ENCODE peak calls at places on chromosome 16, in four cellular contexts. O is transverse colon, M is heart left ventricle, R is sigmoid colon. G is an unnamed sample.

GRCh38 chr16:14283786-14284185 is 212.7 kb downstream of the MRTFB start:
- DNase-seq in O (no peak), M (no peak), R (no peak), G (no peak)

GRCh38 chr16:4360538-4361021 is 9.5 kb upstream of the PAM16 start:
- DNase-seq in O (no peak), M (no peak), R (no peak), G (no peak)

GRCh38 chr16:3004781-3005284 is 7.9 kb upstream of the CLDN9 start:
- DNase-seq in O (peak), M (no peak), R (no peak), G (peak)

GRCh38 chr16:81797443-81797842 is 18.4 kb downstream of the PLCG2 start:
- DNase-seq in O (peak), M (no peak), R (no peak), G (no peak)

GRCh38 chr16:24845726-24846547 is at the start of gene SLC5A11:
- DNase-seq in O (peak), M (no peak), R (no peak), G (no peak)

GRCh38 chr16:84396537-84397008 is 28.2 kb downstream of the ATP2C2 start:
- DNase-seq in O (no peak), M (no peak), R (no peak), G (no peak)

GRCh38 chr16:70410736-70411135 is 28.2 kb downstream of the ST3GAL2 start:
- DNase-seq in O (no peak), M (no peak), R (no peak), G (peak)

GRCh38 chr16:82470506-82471196 is 156.1 kb upstream of the CDH13 start:
- DNase-seq in O (peak), M (no peak), R (no peak), G (peak)

GRCh38 chr16:11348737-11349598 is 3.7 kb downstream of the RMI2 start:
- DNase-seq in O (no peak), M (no peak), R (no peak), G (no peak)

GRCh38 chr16:75476817-75477216 is 12.3 kb upstream of the TMEM170A start:
- DNase-seq in O (no peak), M (no peak), R (no peak), G (no peak)

GRCh38 chr16:10067406-10067805 is 114.8 kb downstream of the GRIN2A start:
- DNase-seq in O (no peak), M (no peak), R (no peak), G (no peak)

GRCh38 chr16:13770436-13770835 is 149.5 kb upstream of the ERCC4 start:
- DNase-seq in O (no peak), M (no peak), R (no peak), G (no peak)

GRCh38 chr16:63690961-63691360 is 1430.9 kb downstream of the CDH11 start:
- DNase-seq in O (no peak), M (no peak), R (no peak), G (no peak)

GRCh38 chr16:88781140-88782077 is 3.6 kb downstream of the PIEZO1 start:
- DNase-seq in O (peak), M (no peak), R (no peak), G (no peak)

GRCh38 chr16:11417487-11417886 is 72.2 kb downstream of the RMI2 start:
- DNase-seq in O (no peak), M (peak), R (no peak), G (no peak)

GRCh38 chr16:78122774-78123315 is 23.4 kb downstream of the WWOX start:
- DNase-seq in O (no peak), M (no peak), R (no peak), G (no peak)

GRCh38 chr16:87984868-87985267 is 33.6 kb downstream of the BANP start:
- DNase-seq in O (no peak), M (no peak), R (peak), G (no peak)

GRCh38 chr16:13909872-13910303 is 10.1 kb upstream of the ERCC4 start:
- DNase-seq in O (no peak), M (peak), R (peak), G (peak)

GRCh38 chr16:1828645-1829410 is 1.8 kb downstream of the FAHD1 start:
- DNase-seq in O (no peak), M (no peak), R (no peak), G (no peak)

GRCh38 chr16:1825381-1825863 is 1.2 kb downstream of the HAGH start:
- DNase-seq in O (no peak), M (no peak), R (no peak), G (peak)

GRCh38 chr16:1825864-1826690 is 548 bp downstream of the HAGH start:
- DNase-seq in O (peak), M (no peak), R (no peak), G (peak)

GRCh38 chr16:1823821-1824220 is 2.8 kb downstream of the HAGH start:
- DNase-seq in O (no peak), M (no peak), R (no peak), G (peak)

DNA sequence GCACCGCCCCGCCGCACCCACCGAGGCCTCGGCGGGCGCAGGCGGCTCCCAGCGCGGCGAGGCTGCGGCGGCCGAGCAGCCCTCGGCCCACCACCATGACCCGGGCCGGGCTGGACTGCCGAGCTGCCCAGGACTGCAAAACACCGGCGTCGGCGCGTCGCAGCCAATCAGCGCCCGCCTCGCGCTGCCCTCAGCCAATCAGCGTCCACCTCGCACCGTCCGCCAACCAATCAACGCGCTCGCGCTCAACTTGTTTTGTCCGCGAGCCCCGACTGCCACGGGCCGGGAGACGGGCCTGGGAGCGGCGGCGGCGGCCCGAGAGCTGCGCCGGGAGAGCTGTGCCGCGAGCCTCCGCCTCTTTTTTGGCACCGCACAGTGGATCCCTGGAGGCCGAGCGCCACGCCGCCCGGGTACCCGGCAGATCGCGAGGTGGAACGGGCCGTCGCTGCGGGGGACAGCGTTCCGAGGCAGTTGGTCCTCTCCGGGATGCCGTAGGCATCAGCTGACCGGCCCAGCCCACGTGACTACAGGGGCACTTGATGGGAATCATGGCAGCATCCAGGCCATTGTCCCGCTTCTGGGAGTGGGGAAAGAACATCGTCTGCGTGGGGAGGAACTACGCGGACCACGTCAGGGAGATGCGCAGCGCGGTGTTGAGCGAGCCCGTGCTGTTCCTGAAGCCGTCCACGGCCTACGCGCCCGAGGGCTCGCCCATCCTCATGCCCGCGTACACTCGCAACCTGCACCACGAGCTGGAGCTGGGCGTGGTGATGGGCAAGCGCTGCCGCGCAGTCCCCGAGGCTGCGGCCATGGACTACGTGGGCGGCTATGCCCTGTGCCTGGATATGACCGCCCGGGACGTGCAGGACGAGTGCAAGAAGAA is at the start of the genes FAHD1 and HAGH:
- DNase-seq in O (peak), M (peak), R (peak), G (peak)
- TF ChIP-seq POLR2A in O (peak), M (peak), R (no peak), G (peak)

GRCh38 chr16:67028555-67029248 is at the start of gene CBFB:
- DNase-seq in O (peak), M (peak), R (peak), G (peak)
- TF ChIP-seq POLR2A in O (peak), M (peak), R (peak), G (peak)

GRCh38 chr16:31486036-31486435 is 3.1 kb downstream of the SLC5A2 start:
- DNase-seq in O (no peak), M (no peak), R (no peak), G (no peak)

GRCh38 chr16:31487076-31487719 is 4.3 kb downstream of the SLC5A2 start:
- DNase-seq in O (no peak), M (no peak), R (no peak), G (peak)

GRCh38 chr16:31488630-31489564 is 6.0 kb downstream of the SLC5A2 start:
- DNase-seq in O (no peak), M (no peak), R (no peak), G (peak)

GRCh38 chr16:31489616-31490584 is 7.0 kb downstream of the SLC5A2 start:
- DNase-seq in O (no peak), M (no peak), R (no peak), G (peak)

GRCh38 chr16:31487720-31488629 is 5.1 kb downstream of the SLC5A2 start:
- DNase-seq in O (peak), M (no peak), R (no peak), G (peak)
- TF ChIP-seq POLR2A in O (peak), M (no peak), R (no peak), G (no peak)

GRCh38 chr16:66382171-66382965 is 15.9 kb downstream of the CDH5 start:
- DNase-seq in O (no peak), M (peak), R (peak), G (peak)
- TF ChIP-seq POLR2A in O (no peak), M (no peak), R (no peak), G (no peak)

GRCh38 chr16:15705064-15705565 is 55.1 kb downstream of the NDE1 start:
- DNase-seq in O (no peak), M (no peak), R (no peak), G (no peak)

GRCh38 chr16:15701975-15702970 is 52.2 kb downstream of the NDE1 start:
- DNase-seq in O (no peak), M (no peak), R (no peak), G (no peak)

GRCh38 chr16:15707332-15707731 is 57.3 kb downstream of the NDE1 start:
- DNase-seq in O (no peak), M (no peak), R (no peak), G (no peak)

GRCh38 chr16:15703029-15703736 is 53.1 kb downstream of the NDE1 start:
- DNase-seq in O (no peak), M (no peak), R (no peak), G (no peak)

GRCh38 chr16:15704545-15704987 is 54.5 kb downstream of the NDE1 start:
- DNase-seq in O (peak), M (peak), R (peak), G (peak)
- TF ChIP-seq POLR2A in O (no peak), M (no peak), R (no peak), G (no peak)

GRCh38 chr16:19375561-19376158 is 42.0 kb upstream of the TMC5 start:
- DNase-seq in O (peak), M (peak), R (no peak), G (peak)
- TF ChIP-seq POLR2A in O (no peak), M (no peak), R (no peak), G (no peak)

GRCh38 chr16:50683689-50684374 is 2.7 kb upstream of the SNX20 start:
- DNase-seq in O (peak), M (no peak), R (no peak), G (no peak)
- TF ChIP-seq POLR2A in O (no peak), M (no peak), R (no peak), G (no peak)

DNA sequence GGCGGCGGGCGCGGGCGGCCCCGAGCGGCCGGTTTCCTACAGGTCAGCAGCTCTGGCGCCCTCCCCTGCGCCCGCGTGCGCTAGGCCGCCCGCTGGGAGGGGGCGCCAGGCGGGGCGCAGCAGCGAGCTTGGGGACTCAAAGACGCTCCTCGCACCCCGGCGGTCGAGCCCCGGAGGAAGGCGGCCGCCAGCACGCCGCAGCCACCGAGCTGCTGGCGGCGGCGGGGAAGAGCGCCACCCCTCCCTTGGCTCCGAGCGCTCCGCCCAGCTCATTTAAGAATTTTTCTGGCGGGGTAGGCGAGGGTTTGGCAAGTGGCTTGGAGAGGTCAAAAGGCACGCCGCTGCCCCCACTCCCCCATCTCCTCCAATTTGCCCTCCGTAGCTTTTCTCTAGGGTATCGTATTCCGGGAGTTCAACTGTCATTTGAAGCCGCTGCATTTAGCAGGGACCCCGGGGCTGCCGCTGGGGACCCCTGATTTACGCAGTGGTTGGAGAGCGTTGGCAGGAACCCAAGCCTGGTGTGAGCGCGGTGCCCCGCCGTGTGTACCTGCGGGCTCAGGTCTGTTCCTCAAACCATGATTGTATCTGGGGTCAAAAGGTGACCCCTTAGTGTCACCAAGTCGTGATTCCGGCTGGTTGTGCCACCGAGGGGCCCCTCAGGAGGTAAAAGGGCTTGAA is 59.5 kb upstream of the GSE1 start:
- DNase-seq in O (peak), M (peak), R (no peak), G (peak)
- TF ChIP-seq POLR2A in O (peak), M (peak), R (no peak), G (peak)

G was measured in right lobe of liver.